ENCODE peak calls at places on chromosomes 5 and 9, in ten cellular contexts. Z is lung, M is stomach, J is brain microvascular endothelial cell, L is endothelial cell of umbilical vein, C is prostate gland, Q is substantia nigra, K is ovary, G is transverse colon, T is psoas muscle. F is an unnamed sample.

GRCh38 chr9:128493424-128493823 is 11.1 kb upstream of the GLE1 start:
- DNase-seq in Z (no peak), M (no peak), J (no peak), L (no peak), C (no peak), Q (no peak), K (no peak), G (no peak), T (no peak), F (no peak)

GRCh38 chr5:149447373-149448367 is 68.6 kb upstream of the IL17B start:
- DNase-seq in Z (no peak), M (no peak), J (no peak), L (peak; percentile 64), C (no peak), Q (no peak), K (no peak), G (no peak), T (no peak), F (no peak)

GRCh38 chr5:160774646-160775313 is 77.2 kb downstream of the ATP10B start:
- DNase-seq in Z (no peak), M (no peak), J (no peak), L (no peak), C (no peak), Q (no peak), K (no peak), G (no peak), T (no peak), F (no peak)

GRCh38 chr5:91011029-91011428 is 372.1 kb downstream of the ARRDC3 start:
- DNase-seq in Z (no peak), M (no peak), J (no peak), L (no peak), C (no peak), Q (no peak), K (no peak), G (no peak), T (no peak), F (no peak)

GRCh38 chr5:23631283-23632045 is 124.1 kb downstream of the PRDM9 start:
- DNase-seq in Z (no peak), M (no peak), J (peak; percentile 2), L (no peak), C (no peak), Q (no peak), K (no peak), G (no peak), T (no peak), F (no peak)

GRCh38 chr9:121459513-121459912 is 40.1 kb downstream of the GGTA1 start:
- DNase-seq in Z (no peak), M (no peak), J (no peak), L (no peak), C (no peak), Q (no peak), K (no peak), G (no peak), T (no peak), F (no peak)

GRCh38 chr5:144203750-144204596 is 33.3 kb downstream of the KCTD16 start:
- DNase-seq in Z (no peak), M (peak; percentile 42), J (peak; percentile 82), L (peak; percentile 81), C (peak; percentile 30), Q (no peak), K (no peak), G (peak; percentile 12), T (no peak), F (peak; percentile 44)

GRCh38 chr5:19406576-19407365 is 581.2 kb downstream of the CDH18 start:
- DNase-seq in Z (no peak), M (no peak), J (no peak), L (no peak), C (no peak), Q (no peak), K (no peak), G (no peak), T (no peak), F (no peak)

DNA sequence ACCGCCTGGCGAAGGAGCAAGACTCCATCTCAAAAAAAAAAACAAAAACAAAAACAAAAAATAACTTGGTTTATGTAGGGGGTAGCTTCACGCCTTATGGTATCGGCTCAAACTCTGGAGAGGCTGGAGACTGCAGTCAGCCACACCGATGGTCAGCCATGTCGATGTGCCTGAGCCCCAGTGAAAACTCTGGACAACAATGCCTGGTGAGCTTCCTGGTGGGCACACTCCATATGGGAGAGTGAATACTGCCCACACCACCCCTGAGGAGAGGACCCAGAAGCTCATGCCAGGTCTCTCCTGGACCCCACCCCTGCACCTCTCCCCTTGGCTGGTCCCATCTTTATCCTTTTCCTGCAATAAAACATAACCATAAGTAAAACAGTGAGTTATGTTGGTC is 19.6 kb downstream of the IPPK start:
- DNase-seq in Z (no peak), M (no peak), J (no peak), L (no peak), C (no peak), Q (no peak), K (peak; percentile 35), G (no peak), T (no peak), F (no peak)
- H3K27ac ChIP-seq in Z (no peak overlapping the region), M (no peak overlapping the region), J (peak overlapping the region; percentile 26), L (no peak overlapping the region), C (no peak overlapping the region), Q (no peak overlapping the region), K (no peak overlapping the region), G (peak overlapping the region; percentile 63), T (no peak overlapping the region), F (no peak overlapping the region)

GRCh38 chr5:154320209-154320608 is 125.6 kb upstream of the SAP30L start:
- DNase-seq in Z (no peak), M (no peak), J (no peak), L (no peak), C (no peak), Q (no peak), K (no peak), G (no peak), T (no peak), F (no peak)

GRCh38 chr5:154318691-154319090 is 127.1 kb upstream of the SAP30L start:
- DNase-seq in Z (no peak), M (no peak), J (no peak), L (no peak), C (no peak), Q (no peak), K (no peak), G (no peak), T (no peak), F (no peak)

GRCh38 chr5:154316223-154316967 is 125.9 kb downstream of the GALNT10 start:
- DNase-seq in Z (no peak), M (no peak), J (no peak), L (no peak), C (no peak), Q (no peak), K (no peak), G (no peak), T (no peak), F (no peak)

GRCh38 chr5:154315756-154316155 is 125.2 kb downstream of the GALNT10 start:
- DNase-seq in Z (no peak), M (no peak), J (no peak), L (no peak), C (no peak), Q (no peak), K (no peak), G (no peak), T (no peak), F (no peak)

DNA sequence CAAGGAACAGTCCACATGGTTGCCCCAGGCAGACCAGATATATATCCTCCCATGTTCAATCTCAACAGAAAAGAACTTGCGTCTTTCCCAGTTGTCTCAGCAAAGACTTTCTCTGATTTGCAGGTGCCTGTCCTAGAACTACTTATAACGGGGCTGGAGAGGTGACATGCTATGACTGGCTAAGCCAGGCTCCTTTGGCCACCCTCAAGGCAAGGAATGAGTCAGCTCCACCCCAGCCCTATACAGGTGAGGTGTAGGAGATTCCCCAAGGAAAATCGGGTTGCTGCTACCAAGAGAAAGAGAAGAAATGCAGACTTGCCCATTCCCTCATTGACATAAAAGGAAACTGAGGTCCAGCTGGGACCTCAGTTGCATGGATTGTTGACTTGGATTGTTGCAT is 127.4 kb downstream of the GALNT10 start:
- DNase-seq in Z (no peak), M (no peak), J (no peak), L (no peak), C (no peak), Q (no peak), K (no peak), G (no peak), T (no peak), F (no peak)
- H3K27ac ChIP-seq in Z (no peak overlapping the region), M (no peak overlapping the region), J (no peak overlapping the region), L (no peak overlapping the region), C (no peak overlapping the region), Q (no peak overlapping the region), K (no peak overlapping the region), G (no peak overlapping the region), T (no peak overlapping the region), F (no peak overlapping the region)

GRCh38 chr5:150778103-150778516 is 447 bp upstream of the SMIM3 start:
- DNase-seq in Z (no peak), M (no peak), J (peak; percentile 55), L (peak; percentile 65), C (no peak), Q (no peak), K (no peak), G (no peak), T (no peak), F (no peak)

GRCh38 chr5:150780180-150780692 is 1.7 kb downstream of the SMIM3 start:
- DNase-seq in Z (no peak), M (peak; percentile 31), J (peak; percentile 54), L (no peak), C (no peak), Q (no peak), K (no peak), G (peak; percentile 59), T (peak; percentile 67), F (peak; percentile 17)

GRCh38 chr5:150780816-150781221 is 2.3 kb downstream of the SMIM3 start:
- DNase-seq in Z (no peak), M (no peak), J (peak; percentile 11), L (no peak), C (peak; percentile 15), Q (no peak), K (no peak), G (peak; percentile 81), T (no peak), F (no peak)

GRCh38 chr5:150778517-150779396 is at the start of gene SMIM3:
- DNase-seq in Z (peak; percentile 80), M (peak; percentile 86), J (peak; percentile 44), L (peak; percentile 58), C (peak; percentile 73), Q (peak; percentile 20), K (peak; percentile 89), G (peak; percentile 86), T (peak; percentile 91), F (peak; percentile 92)

DNA sequence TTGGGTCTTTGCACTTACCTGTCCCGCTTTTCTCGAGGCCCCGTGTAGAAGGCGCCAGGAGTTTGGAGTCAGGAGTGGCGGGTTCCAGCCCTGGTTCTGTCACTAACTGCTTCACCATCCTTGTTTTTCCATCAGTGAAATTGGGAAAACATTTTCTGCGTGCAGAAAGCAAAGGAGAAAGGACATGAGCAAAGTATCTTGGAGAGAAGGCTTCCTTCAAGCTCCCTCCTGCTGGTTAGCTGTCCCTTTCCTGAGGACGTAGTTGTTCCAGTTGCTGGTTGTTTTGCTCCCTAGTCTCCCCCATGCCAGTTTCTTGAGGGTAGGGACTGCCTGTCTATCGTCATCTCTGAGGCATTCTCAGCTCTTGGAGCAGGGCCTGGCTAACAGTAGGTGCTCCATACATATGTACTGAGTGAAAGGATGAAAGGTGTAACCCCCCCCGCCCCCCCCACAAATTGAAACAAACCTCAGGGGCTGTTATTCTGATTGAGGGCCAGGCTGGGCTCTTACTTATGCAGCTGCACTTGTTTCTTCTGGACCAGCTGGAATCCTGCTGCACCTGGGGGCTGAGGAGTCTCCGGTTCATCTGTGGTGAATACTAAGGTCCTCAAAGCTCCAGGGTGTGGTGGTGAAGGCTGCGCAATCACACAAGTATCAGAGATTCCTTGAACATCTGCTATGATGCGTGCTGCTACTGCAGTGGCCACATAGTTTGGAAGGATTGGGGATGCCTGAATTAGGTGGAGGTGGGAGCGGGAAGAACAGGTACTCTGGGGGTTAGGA is 1.0 kb downstream of the SMIM3 start:
- DNase-seq in Z (no peak), M (no peak), J (no peak), L (no peak), C (no peak), Q (no peak), K (no peak), G (peak; percentile 21), T (no peak), F (no peak)
- H3K27ac ChIP-seq in Z (peak overlapping the region; percentile 90), M (peak overlapping the region; percentile 93), J (peak overlapping the region; percentile 63), L (no peak overlapping the region), C (peak overlapping the region; percentile 86), Q (peak overlapping the region; percentile 62), K (peak overlapping the region; percentile 84), G (peak overlapping the region; percentile 96), T (peak overlapping the region; percentile 79), F (peak overlapping the region; percentile 82)

GRCh38 chr5:131379723-131380122 is 115.9 kb downstream of the CDC42SE2 start:
- DNase-seq in Z (no peak), M (no peak), J (peak; percentile 82), L (peak; percentile 95), C (no peak), Q (no peak), K (no peak), G (no peak), T (no peak), F (no peak)
- H3K27ac ChIP-seq in Z (peak overlapping the region; percentile 45), M (peak overlapping the region; percentile 89), J (peak overlapping the region; percentile 76), L (peak overlapping the region; percentile 99), C (peak overlapping the region; percentile 15), Q (peak overlapping the region; percentile 89), K (no peak overlapping the region), G (peak overlapping the region; percentile 51), T (peak overlapping the region; percentile 39), F (peak overlapping the region; percentile 73)